ENCODE peak calls at places on chromosomes 2 and 18, in four cellular contexts. One of them, this sample, is unnamed.
A peak's percentile ranks its signal among the peaks of the same experiment; 100 is the strongest.

GRCh38 chr2:239598011-239598731 is 197.4 kb upstream of the HDAC4 start:
- DNase-seq in GM12878: no peak
- DNase-seq in H1: no peak
- DNase-seq in K562: no peak
- DNase-seq in this sample: no peak

GRCh38 chr2:156229724-156230362 is 102.7 kb downstream of the NR4A2 start:
- DNase-seq in GM12878: no peak
- DNase-seq in H1: no peak
- DNase-seq in K562: no peak
- DNase-seq in this sample: no peak

GRCh38 chr18:79912409-79912991 is 39.0 kb downstream of the SLC66A2 start:
- DNase-seq in GM12878: no peak
- DNase-seq in H1: no peak
- DNase-seq in K562: no peak
- DNase-seq in this sample: no peak

GRCh38 chr2:5549061-5549601 is 143.1 kb upstream of the SOX11 start:
- DNase-seq in GM12878: no peak
- DNase-seq in H1: no peak
- DNase-seq in K562: no peak
- DNase-seq in this sample: no peak

GRCh38 chr18:25915907-25916306 is 174.5 kb downstream of the SS18 start:
- DNase-seq in GM12878: no peak
- DNase-seq in H1: no peak
- DNase-seq in K562: no peak
- DNase-seq in this sample: no peak

GRCh38 chr2:110146183-110146944 is 30.7 kb upstream of the MALL start:
- DNase-seq in GM12878: no peak
- DNase-seq in H1: no peak
- DNase-seq in K562: no peak
- DNase-seq in this sample: peak; percentile 96

GRCh38 chr2:62660582-62661262 is 44.8 kb upstream of the EHBP1 start:
- DNase-seq in GM12878: no peak
- DNase-seq in H1: no peak
- DNase-seq in K562: no peak
- DNase-seq in this sample: no peak

GRCh38 chr2:30527411-30527810 is 80.4 kb downstream of the LCLAT1 start:
- DNase-seq in GM12878: no peak
- DNase-seq in H1: no peak
- DNase-seq in K562: no peak
- DNase-seq in this sample: no peak

GRCh38 chr2:35114765-35115164 is 1240.8 kb upstream of the CRIM1 start:
- DNase-seq in GM12878: no peak
- DNase-seq in H1: peak; percentile 56
- DNase-seq in K562: no peak
- DNase-seq in this sample: peak; percentile 7

GRCh38 chr2:157443795-157444642 is at the start of gene CYTIP:
- DNase-seq in GM12878: peak; percentile 91
- DNase-seq in H1: no peak
- DNase-seq in K562: no peak
- DNase-seq in this sample: no peak

GRCh38 chr2:144124882-144125281 is 395.0 kb downstream of the ZEB2 start:
- DNase-seq in GM12878: no peak
- DNase-seq in H1: no peak
- DNase-seq in K562: no peak
- DNase-seq in this sample: no peak

GRCh38 chr2:128315122-128315828 is 3.4 kb downstream of the HS6ST1 start:
- DNase-seq in GM12878: no peak
- DNase-seq in H1: no peak
- DNase-seq in K562: no peak
- DNase-seq in this sample: no peak

GRCh38 chr2:170354409-170354808 is 176.5 kb downstream of the MYO3B start:
- DNase-seq in GM12878: no peak
- DNase-seq in H1: no peak
- DNase-seq in K562: no peak
- DNase-seq in this sample: no peak

GRCh38 chr2:96167407-96168013 is 22.3 kb upstream of the DUSP2 start:
- DNase-seq in GM12878: no peak
- DNase-seq in H1: no peak
- DNase-seq in K562: no peak
- DNase-seq in this sample: no peak

GRCh38 chr2:174965992-174966789 is 39.0 kb downstream of the CHN1 start:
- DNase-seq in GM12878: no peak
- DNase-seq in H1: no peak
- DNase-seq in K562: no peak
- DNase-seq in this sample: no peak

GRCh38 chr2:221370942-221371221 is 201.2 kb downstream of the EPHA4 start:
- DNase-seq in GM12878: no peak
- DNase-seq in H1: no peak
- DNase-seq in K562: no peak
- DNase-seq in this sample: no peak

GRCh38 chr18:55301196-55301540 is 286.8 kb downstream of the TCF4 start:
- DNase-seq in GM12878: no peak
- DNase-seq in H1: no peak
- DNase-seq in K562: no peak
- DNase-seq in this sample: no peak

GRCh38 chr2:17976871-17977746 is 98.6 kb downstream of the KCNS3 start:
- DNase-seq in GM12878: no peak
- DNase-seq in H1: no peak
- DNase-seq in K562: no peak
- DNase-seq in this sample: no peak

GRCh38 chr2:218082586-218083351 is 13.7 kb downstream of the RUFY4 start:
- DNase-seq in GM12878: no peak
- DNase-seq in H1: no peak
- DNase-seq in K562: no peak
- DNase-seq in this sample: no peak

GRCh38 chr2:165621086-165621560 is 151.6 kb downstream of the CSRNP3 start:
- DNase-seq in GM12878: no peak
- DNase-seq in H1: no peak
- DNase-seq in K562: no peak
- DNase-seq in this sample: no peak

GRCh38 chr2:12315224-12315623 is 401.5 kb upstream of the TRIB2 start:
- DNase-seq in GM12878: no peak
- DNase-seq in H1: no peak
- DNase-seq in K562: peak; percentile 40
- DNase-seq in this sample: no peak

GRCh38 chr18:75478996-75479870 is 51.7 kb upstream of the SMIM21 start:
- DNase-seq in GM12878: peak; percentile 4
- DNase-seq in H1: no peak
- DNase-seq in K562: peak; percentile 28
- DNase-seq in this sample: peak; percentile 34

GRCh38 chr2:43221660-43222471 is 4.5 kb downstream of the ZFP36L2 start:
- DNase-seq in GM12878: no peak
- DNase-seq in H1: peak; percentile 86
- DNase-seq in K562: peak; percentile 85
- DNase-seq in this sample: peak; percentile 94

GRCh38 chr2:12089001-12089400 is 342.6 kb downstream of the LPIN1 start:
- DNase-seq in GM12878: no peak
- DNase-seq in H1: no peak
- DNase-seq in K562: no peak
- DNase-seq in this sample: no peak

GRCh38 chr2:67571785-67572718 is 174.9 kb downstream of the ETAA1 start:
- DNase-seq in GM12878: no peak
- DNase-seq in H1: no peak
- DNase-seq in K562: no peak
- DNase-seq in this sample: no peak

GRCh38 chr18:54284967-54285785 is 15.9 kb downstream of the POLI start:
- DNase-seq in GM12878: peak; percentile 97
- DNase-seq in H1: no peak
- DNase-seq in K562: peak; percentile 6
- DNase-seq in this sample: no peak

GRCh38 chr2:56971383-56971974 is 787.7 kb downstream of the CCDC85A start:
- DNase-seq in GM12878: no peak
- DNase-seq in H1: no peak
- DNase-seq in K562: no peak
- DNase-seq in this sample: no peak

GRCh38 chr2:11129598-11130449 is 25.4 kb upstream of the SLC66A3 start:
- DNase-seq in GM12878: no peak
- DNase-seq in H1: peak; percentile 97
- DNase-seq in K562: peak; percentile 87
- DNase-seq in this sample: peak; percentile 62

GRCh38 chr2:6562762-6563161 is 302.9 kb downstream of the CMPK2 start:
- DNase-seq in GM12878: no peak
- DNase-seq in H1: no peak
- DNase-seq in K562: no peak
- DNase-seq in this sample: no peak

GRCh38 chr18:47915930-47916329 is 14.5 kb downstream of the SMAD2 start:
- DNase-seq in GM12878: no peak
- DNase-seq in H1: no peak
- DNase-seq in K562: no peak
- DNase-seq in this sample: no peak

GRCh38 chr2:237695201-237695780 is 67.9 kb downstream of the LRRFIP1 start:
- DNase-seq in GM12878: peak; percentile 76
- DNase-seq in H1: no peak
- DNase-seq in K562: peak; percentile 38
- DNase-seq in this sample: no peak

GRCh38 chr2:88600038-88600465 is 27.2 kb downstream of the EIF2AK3 start:
- DNase-seq in GM12878: peak; percentile 98
- DNase-seq in H1: no peak
- DNase-seq in K562: peak; percentile 75
- DNase-seq in this sample: peak; percentile 90

GRCh38 chr18:48356909-48357631 is 52.1 kb downstream of the ZBTB7C start:
- DNase-seq in GM12878: no peak
- DNase-seq in H1: no peak
- DNase-seq in K562: no peak
- DNase-seq in this sample: no peak

GRCh38 chr2:54402350-54402749 is 53.8 kb upstream of the SPTBN1 start:
- DNase-seq in GM12878: no peak
- DNase-seq in H1: no peak
- DNase-seq in K562: no peak
- DNase-seq in this sample: peak; percentile 62

GRCh38 chr18:35500113-35500512 is 2.4 kb upstream of the INO80C start:
- DNase-seq in GM12878: no peak
- DNase-seq in H1: no peak
- DNase-seq in K562: no peak
- DNase-seq in this sample: no peak

GRCh38 chr18:63895190-63895589 is 7.7 kb downstream of the SERPINB2 start:
- DNase-seq in GM12878: no peak
- DNase-seq in H1: no peak
- DNase-seq in K562: no peak
- DNase-seq in this sample: no peak

GRCh38 chr18:63890950-63891304 is 3.4 kb downstream of the SERPINB2 start:
- DNase-seq in GM12878: no peak
- DNase-seq in H1: no peak
- DNase-seq in K562: no peak
- DNase-seq in this sample: peak; percentile 51

GRCh38 chr18:63892544-63892943 is 5.0 kb downstream of the SERPINB2 start:
- DNase-seq in GM12878: no peak
- DNase-seq in H1: no peak
- DNase-seq in K562: no peak
- DNase-seq in this sample: no peak

GRCh38 chr18:63897072-63897471 is 9.6 kb downstream of the SERPINB2 start:
- DNase-seq in GM12878: no peak
- DNase-seq in H1: no peak
- DNase-seq in K562: no peak
- DNase-seq in this sample: no peak

DNA sequence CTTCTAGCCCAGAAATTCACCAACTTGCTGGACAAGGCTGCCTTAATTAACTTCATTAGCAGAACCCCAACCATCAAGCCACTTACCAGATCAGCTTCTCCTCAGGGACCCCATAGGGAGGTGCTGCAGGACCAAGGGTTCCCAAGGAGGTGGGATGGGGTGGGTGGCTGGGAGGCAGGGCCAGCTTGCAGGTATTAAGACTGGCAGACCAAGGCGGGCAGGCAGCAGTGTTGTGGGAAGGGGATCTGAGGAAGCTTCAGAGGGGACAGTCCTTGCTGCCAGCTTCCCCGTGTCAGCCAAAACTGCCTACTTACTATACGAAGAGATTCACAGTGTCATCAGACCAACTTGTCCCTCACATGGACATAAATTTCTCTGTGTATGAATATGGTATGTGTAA is 6.9 kb downstream of the SERPINB2 start:
- DNase-seq in GM12878: no peak
- DNase-seq in H1: no peak
- DNase-seq in K562: no peak
- DNase-seq in this sample: no peak
- TF ChIP-seq YY1 in GM12878: no peak
- TF ChIP-seq YY1 in H1: no peak
- TF ChIP-seq YY1 in K562: no peak
- TF ChIP-seq YY1 in this sample: no peak

DNA sequence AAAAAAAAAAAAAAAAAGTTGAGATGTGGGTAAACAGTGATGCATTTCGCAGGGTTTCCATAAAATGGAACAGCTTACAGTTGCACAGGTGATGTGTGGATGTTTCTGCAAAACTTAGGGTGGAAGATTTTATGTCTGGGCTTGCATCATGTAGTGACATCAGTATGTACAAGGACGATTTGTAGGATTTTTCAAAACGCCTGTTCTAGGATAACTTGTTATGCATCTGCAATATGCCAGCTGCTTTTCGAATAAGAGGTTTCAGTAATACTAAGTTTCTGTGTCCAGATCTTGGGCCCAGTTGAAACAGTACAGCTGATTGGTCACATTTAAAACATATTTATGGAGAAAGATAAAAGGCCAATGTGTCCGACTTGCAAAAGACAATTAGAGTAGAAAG is 1.2 kb downstream of the PTPN4 start:
- DNase-seq in GM12878: no peak
- DNase-seq in H1: no peak
- DNase-seq in K562: no peak
- DNase-seq in this sample: peak; percentile 22
- TF ChIP-seq HDAC2 in GM12878: no peak
- TF ChIP-seq HDAC2 in H1: no peak
- TF ChIP-seq HDAC2 in K562: no peak
- TF ChIP-seq HDAC2 in this sample: no peak

DNA sequence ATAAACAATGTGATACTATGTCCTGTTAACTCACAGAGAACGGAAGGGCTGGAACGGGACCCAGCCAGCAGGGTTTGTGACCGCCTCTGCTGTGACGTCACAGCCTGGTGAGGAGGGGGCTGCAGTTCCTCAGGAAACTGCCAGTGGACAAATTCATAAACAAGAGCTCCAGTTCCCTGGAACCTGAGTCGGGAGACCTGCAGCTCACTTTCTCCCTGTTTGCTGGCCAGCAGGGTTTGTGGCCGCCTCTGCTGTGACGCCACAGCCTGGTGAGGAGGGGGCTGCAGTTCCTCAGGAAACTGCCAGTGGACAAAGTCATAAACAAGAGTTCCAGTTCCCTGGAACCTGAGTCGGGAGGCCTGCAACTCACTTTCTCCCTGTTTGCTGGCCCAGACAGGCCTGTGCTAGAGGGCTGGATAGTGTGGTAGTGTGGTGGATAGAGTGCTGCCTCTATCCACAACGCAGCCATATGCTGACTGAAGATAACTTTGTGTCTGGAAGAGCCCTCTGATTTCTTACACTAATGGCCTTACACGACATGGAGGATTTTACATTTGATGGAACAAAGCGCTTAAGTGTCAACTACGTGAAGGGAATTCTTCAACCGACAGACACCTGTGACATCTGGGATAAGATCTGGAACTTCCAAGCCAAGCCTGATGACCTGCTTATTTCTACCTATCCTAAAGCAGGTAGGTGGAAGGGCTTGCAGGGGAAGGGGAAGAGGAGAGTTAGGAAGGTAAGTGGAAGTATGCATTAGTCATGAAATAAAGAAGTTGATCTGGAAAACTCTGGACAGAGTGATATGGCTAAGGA is at the start of gene SULT1C4:
- DNase-seq in GM12878: no peak
- DNase-seq in H1: peak; percentile 59
- DNase-seq in K562: peak; percentile 29
- DNase-seq in this sample: peak; percentile 63
- TF ChIP-seq YY1 in GM12878: no peak
- TF ChIP-seq YY1 in H1: no peak
- TF ChIP-seq YY1 in K562: no peak
- TF ChIP-seq YY1 in this sample: peak; percentile 13

GRCh38 chr2:47025969-47026610 is 110.5 kb upstream of the MCFD2 start:
- DNase-seq in GM12878: no peak
- DNase-seq in H1: no peak
- DNase-seq in K562: no peak
- DNase-seq in this sample: no peak
- TF ChIP-seq HDAC2 in GM12878: no peak
- TF ChIP-seq HDAC2 in H1: no peak
- TF ChIP-seq HDAC2 in K562: no peak
- TF ChIP-seq HDAC2 in this sample: no peak

This sample was measured in HepG2.